ENCODE peak calls at places on chromosomes 4 and X, in seven cellular contexts. One of them, this sample, is unnamed.

GRCh38 chr4:113978561-113979156 is 788 bp downstream of the ARSJ start:
- DNase-seq in NCI-H1436: no peak
- DNase-seq in activated CD4-positive, CD25-positive, alpha-beta regulatory T cell treated with anti-CD3 and anti-CD28 coated beads, Interleukin-2, amount 50 U/mL, for 72 hours: no peak
- DNase-seq in thoracic aorta: no peak
- DNase-seq in amniotic epithelial cell: peak; percentile 33
- DNase-seq in cardiac muscle cell: no peak
- DNase-seq in tibial nerve: no peak
- DNase-seq in this sample: no peak

GRCh38 chr4:120731561-120731960 is 191.0 kb downstream of the PRDM5 start:
- DNase-seq in NCI-H1436: no peak
- DNase-seq in activated CD4-positive, CD25-positive, alpha-beta regulatory T cell treated with anti-CD3 and anti-CD28 coated beads, Interleukin-2, amount 50 U/mL, for 72 hours: no peak
- DNase-seq in thoracic aorta: no peak
- DNase-seq in amniotic epithelial cell: no peak
- DNase-seq in cardiac muscle cell: peak; percentile 36
- DNase-seq in tibial nerve: no peak
- DNase-seq in this sample: no peak

GRCh38 chr4:148787831-148788477 is 345.7 kb upstream of the NR3C2 start:
- DNase-seq in NCI-H1436: no peak
- DNase-seq in activated CD4-positive, CD25-positive, alpha-beta regulatory T cell treated with anti-CD3 and anti-CD28 coated beads, Interleukin-2, amount 50 U/mL, for 72 hours: no peak
- DNase-seq in thoracic aorta: no peak
- DNase-seq in amniotic epithelial cell: peak; percentile 32
- DNase-seq in cardiac muscle cell: peak; percentile 39
- DNase-seq in tibial nerve: no peak
- DNase-seq in this sample: peak; percentile 49

GRCh38 chr4:130849985-130850632 is 1754.2 kb downstream of the C4orf33 start:
- DNase-seq in NCI-H1436: no peak
- DNase-seq in activated CD4-positive, CD25-positive, alpha-beta regulatory T cell treated with anti-CD3 and anti-CD28 coated beads, Interleukin-2, amount 50 U/mL, for 72 hours: no peak
- DNase-seq in thoracic aorta: no peak
- DNase-seq in amniotic epithelial cell: peak; percentile 61
- DNase-seq in cardiac muscle cell: no peak
- DNase-seq in tibial nerve: no peak
- DNase-seq in this sample: no peak

GRCh38 chr4:866761-867390 is 40.9 kb upstream of the CPLX1 start:
- DNase-seq in NCI-H1436: no peak
- DNase-seq in activated CD4-positive, CD25-positive, alpha-beta regulatory T cell treated with anti-CD3 and anti-CD28 coated beads, Interleukin-2, amount 50 U/mL, for 72 hours: no peak
- DNase-seq in thoracic aorta: no peak
- DNase-seq in amniotic epithelial cell: peak; percentile 86
- DNase-seq in cardiac muscle cell: no peak
- DNase-seq in tibial nerve: no peak
- DNase-seq in this sample: no peak

GRCh38 chr4:99208719-99209075 is 10.3 kb downstream of the ADH6 start:
- DNase-seq in NCI-H1436: no peak
- DNase-seq in activated CD4-positive, CD25-positive, alpha-beta regulatory T cell treated with anti-CD3 and anti-CD28 coated beads, Interleukin-2, amount 50 U/mL, for 72 hours: no peak
- DNase-seq in thoracic aorta: no peak
- DNase-seq in amniotic epithelial cell: no peak
- DNase-seq in cardiac muscle cell: no peak
- DNase-seq in tibial nerve: no peak
- DNase-seq in this sample: no peak

GRCh38 chr4:188437535-188437934 is 298.3 kb downstream of the TRIML1 start:
- DNase-seq in NCI-H1436: no peak
- DNase-seq in activated CD4-positive, CD25-positive, alpha-beta regulatory T cell treated with anti-CD3 and anti-CD28 coated beads, Interleukin-2, amount 50 U/mL, for 72 hours: no peak
- DNase-seq in thoracic aorta: no peak
- DNase-seq in amniotic epithelial cell: no peak
- DNase-seq in cardiac muscle cell: no peak
- DNase-seq in tibial nerve: no peak
- DNase-seq in this sample: no peak

GRCh38 chr4:82890602-82890912 is 396 bp downstream of the SEC31A start:
- DNase-seq in NCI-H1436: peak; percentile 52
- DNase-seq in activated CD4-positive, CD25-positive, alpha-beta regulatory T cell treated with anti-CD3 and anti-CD28 coated beads, Interleukin-2, amount 50 U/mL, for 72 hours: no peak
- DNase-seq in thoracic aorta: no peak
- DNase-seq in amniotic epithelial cell: no peak
- DNase-seq in cardiac muscle cell: peak; percentile 79
- DNase-seq in tibial nerve: no peak
- DNase-seq in this sample: no peak

GRCh38 chrX:51893931-51894696 is 691 bp downstream of the MAGED1 start:
- DNase-seq in NCI-H1436: peak; percentile 23
- DNase-seq in activated CD4-positive, CD25-positive, alpha-beta regulatory T cell treated with anti-CD3 and anti-CD28 coated beads, Interleukin-2, amount 50 U/mL, for 72 hours: no peak
- DNase-seq in thoracic aorta: no peak
- DNase-seq in amniotic epithelial cell: peak; percentile 12
- DNase-seq in cardiac muscle cell: peak; percentile 42
- DNase-seq in tibial nerve: no peak
- DNase-seq in this sample: peak; percentile 83

GRCh38 chr4:123777297-123777859 is 380.8 kb downstream of the SPRY1 start:
- DNase-seq in NCI-H1436: no peak
- DNase-seq in activated CD4-positive, CD25-positive, alpha-beta regulatory T cell treated with anti-CD3 and anti-CD28 coated beads, Interleukin-2, amount 50 U/mL, for 72 hours: no peak
- DNase-seq in thoracic aorta: no peak
- DNase-seq in amniotic epithelial cell: no peak
- DNase-seq in cardiac muscle cell: no peak
- DNase-seq in tibial nerve: no peak
- DNase-seq in this sample: no peak

GRCh38 chrX:152865232-152865920 is 32.5 kb upstream of the ZNF185 start:
- DNase-seq in NCI-H1436: no peak
- DNase-seq in activated CD4-positive, CD25-positive, alpha-beta regulatory T cell treated with anti-CD3 and anti-CD28 coated beads, Interleukin-2, amount 50 U/mL, for 72 hours: no peak
- DNase-seq in thoracic aorta: no peak
- DNase-seq in amniotic epithelial cell: no peak
- DNase-seq in cardiac muscle cell: no peak
- DNase-seq in tibial nerve: peak; percentile 4
- DNase-seq in this sample: no peak

GRCh38 chr4:74540193-74540592 is 95.3 kb downstream of the AREG start:
- DNase-seq in NCI-H1436: no peak
- DNase-seq in activated CD4-positive, CD25-positive, alpha-beta regulatory T cell treated with anti-CD3 and anti-CD28 coated beads, Interleukin-2, amount 50 U/mL, for 72 hours: no peak
- DNase-seq in thoracic aorta: no peak
- DNase-seq in amniotic epithelial cell: peak; percentile 63
- DNase-seq in cardiac muscle cell: no peak
- DNase-seq in tibial nerve: no peak
- DNase-seq in this sample: no peak

GRCh38 chr4:100984901-100985300 is 362.4 kb downstream of the PPP3CA start:
- DNase-seq in NCI-H1436: no peak
- DNase-seq in activated CD4-positive, CD25-positive, alpha-beta regulatory T cell treated with anti-CD3 and anti-CD28 coated beads, Interleukin-2, amount 50 U/mL, for 72 hours: no peak
- DNase-seq in thoracic aorta: no peak
- DNase-seq in amniotic epithelial cell: peak; percentile 83
- DNase-seq in cardiac muscle cell: no peak
- DNase-seq in tibial nerve: no peak
- DNase-seq in this sample: no peak

GRCh38 chr4:4687100-4687499 is 145.3 kb upstream of the STX18 start:
- DNase-seq in NCI-H1436: no peak
- DNase-seq in activated CD4-positive, CD25-positive, alpha-beta regulatory T cell treated with anti-CD3 and anti-CD28 coated beads, Interleukin-2, amount 50 U/mL, for 72 hours: no peak
- DNase-seq in thoracic aorta: no peak
- DNase-seq in amniotic epithelial cell: no peak
- DNase-seq in cardiac muscle cell: no peak
- DNase-seq in tibial nerve: no peak
- DNase-seq in this sample: no peak

This sample was measured in HAP-1.